ENCODE peak calls at places on chromosomes 2 and 18, in nine cellular contexts. G is hepatocyte, D is fibroblast of lung, L is astrocyte, C is GM23248, F is neuronal stem cell, I is PC-9, R is H1, Z is mammary epithelial cell. Y is an unnamed sample.

GRCh38 chr2:129375587-129375986 is 603.9 kb upstream of the RAB6C start:
- DNase-seq in L (no peak), Z (no peak), D (no peak), R (no peak), G (no peak), C (no peak), I (no peak), F (no peak), Y (no peak)

GRCh38 chr2:189412330-189412953 is 28.8 kb upstream of the WDR75 start:
- DNase-seq in G (peak), L (peak), D (peak), F (peak), C (peak), Z (no peak), I (peak), R (no peak), Y (peak)

GRCh38 chr18:47986724-47987455 is 56.4 kb upstream of the SMAD2 start:
- DNase-seq in C (no peak), F (no peak), I (no peak), G (no peak), Z (no peak), L (no peak), D (peak), R (no peak), Y (no peak)

GRCh38 chr2:222174450-222174849 is 124.3 kb downstream of the PAX3 start:
- DNase-seq in Z (no peak), R (peak), F (no peak), C (no peak), I (no peak), L (no peak), D (no peak), G (no peak), Y (no peak)

GRCh38 chr18:76428396-76429261 is 66.4 kb downstream of the ZNF516 start:
- DNase-seq in D (peak), C (peak), L (no peak), I (no peak), F (no peak), Z (no peak), R (no peak), G (no peak), Y (no peak)

GRCh38 chr2:190545756-190546385 is 11.3 kb upstream of the NEMP2 start:
- DNase-seq in D (peak), L (peak), F (no peak), R (no peak), G (no peak), Z (peak), I (no peak), C (no peak), Y (no peak)

GRCh38 chr2:235616846-235617245 is 123.0 kb downstream of the AGAP1 start:
- DNase-seq in G (no peak), L (no peak), I (no peak), D (no peak), Z (no peak), R (no peak), F (no peak), C (peak), Y (peak)

GRCh38 chr2:212665948-212666347 is 127.3 kb upstream of the ERBB4 start:
- DNase-seq in R (no peak), L (no peak), I (no peak), G (no peak), C (peak), F (no peak), Z (no peak), D (peak), Y (no peak)

GRCh38 chr2:151200844-151201243 is 60.8 kb downstream of the RBM43 start:
- DNase-seq in C (no peak), L (no peak), G (no peak), D (no peak), I (no peak), F (no peak), R (no peak), Z (no peak), Y (no peak)

GRCh38 chr2:237967463-237967871 is 653 bp downstream of the UBE2F start:
- DNase-seq in D (peak), Z (peak), C (peak), L (no peak), F (no peak), G (peak), R (no peak), I (peak), Y (peak)

DNA sequence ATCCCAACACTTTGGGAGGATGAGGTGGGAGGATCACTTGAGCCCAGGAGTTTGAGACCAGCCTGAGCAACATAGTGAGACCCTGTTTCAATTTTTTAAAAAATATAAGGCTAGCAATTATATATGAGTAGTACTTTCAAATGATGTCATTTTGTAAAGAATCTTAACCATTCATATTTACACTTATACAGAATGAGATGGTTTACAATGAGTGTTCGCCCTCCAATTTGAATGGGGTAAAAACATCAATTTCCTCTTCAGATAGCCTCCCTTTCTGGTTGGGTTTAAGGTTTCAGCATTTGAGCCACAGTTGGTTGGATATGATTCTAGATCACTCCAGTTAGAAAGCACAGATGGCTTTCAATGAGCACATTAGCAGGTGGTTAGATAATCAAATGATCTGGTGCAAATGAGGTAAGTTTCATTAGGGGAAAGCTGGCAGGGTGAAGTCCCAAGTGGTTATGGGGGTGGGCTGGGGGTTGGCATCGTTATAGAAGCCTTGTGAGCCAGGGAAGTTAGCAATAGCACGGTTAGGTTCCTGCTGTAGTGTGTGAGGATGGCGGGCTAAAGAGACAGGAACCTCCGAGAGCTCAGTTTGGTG is 63.9 kb downstream of the TRPM8 start:
- DNase-seq in G (no peak), R (no peak), Z (no peak), F (no peak), I (no peak), D (no peak), C (no peak), L (no peak), Y (no peak)
- H2AFZ ChIP-seq in G (no peak), R (no peak), Z (peak), F (no peak), I (no peak), D (no peak), C (no peak), L (no peak), Y (no peak)

GRCh38 chr2:112996635-112997034 is 8.6 kb upstream of the IL36A start:
- DNase-seq in F (no peak), Z (no peak), D (no peak), C (no peak), R (no peak), G (no peak), L (no peak), I (no peak), Y (no peak)
- H2AFZ ChIP-seq in F (no peak), Z (no peak), D (no peak), C (no peak), R (no peak), G (no peak), L (no peak), I (no peak), Y (no peak)

GRCh38 chr2:100182494-100183355 is 40.3 kb upstream of the AFF3 start:
- DNase-seq in Z (no peak), C (peak), D (no peak), I (no peak), L (no peak), G (no peak), R (no peak), F (peak), Y (no peak)
- H2AFZ ChIP-seq in Z (no peak), C (no peak), D (no peak), I (no peak), L (peak), G (no peak), R (no peak), F (peak), Y (no peak)

GRCh38 chr2:85933753-85934594 is 45.2 kb upstream of the ST3GAL5 start:
- DNase-seq in F (no peak), Z (peak), G (peak), R (no peak), I (peak), L (peak), D (peak), C (peak), Y (peak)
- H2AFZ ChIP-seq in F (no peak), Z (peak), G (no peak), R (no peak), I (peak), L (no peak), D (no peak), C (peak), Y (peak)

GRCh38 chr2:8661235-8661634 is 20.6 kb upstream of the ID2 start:
- DNase-seq in R (no peak), C (no peak), F (no peak), I (no peak), D (no peak), G (no peak), L (no peak), Z (no peak), Y (no peak)
- H2AFZ ChIP-seq in R (no peak), C (peak), F (peak), I (no peak), D (no peak), G (no peak), L (no peak), Z (no peak), Y (no peak)

GRCh38 chr2:206445948-206446347 is 2.6 kb downstream of the ADAM23 start:
- DNase-seq in Z (no peak), L (no peak), F (no peak), C (no peak), R (no peak), G (no peak), D (no peak), I (no peak), Y (no peak)

GRCh38 chr2:206442854-206443734 is at the start of gene ADAM23:
- DNase-seq in C (peak), Z (peak), F (peak), L (peak), I (peak), R (peak), D (peak), G (peak), Y (peak)

GRCh38 chr2:206438196-206438727 is 5.1 kb upstream of the ADAM23 start:
- DNase-seq in C (no peak), F (no peak), L (no peak), D (no peak), G (no peak), R (no peak), I (no peak), Z (no peak), Y (no peak)

GRCh38 chr2:206442516-206442853 is 847 bp upstream of the ADAM23 start:
- DNase-seq in D (no peak), L (no peak), G (no peak), I (no peak), R (no peak), F (no peak), Z (no peak), C (no peak), Y (no peak)

DNA sequence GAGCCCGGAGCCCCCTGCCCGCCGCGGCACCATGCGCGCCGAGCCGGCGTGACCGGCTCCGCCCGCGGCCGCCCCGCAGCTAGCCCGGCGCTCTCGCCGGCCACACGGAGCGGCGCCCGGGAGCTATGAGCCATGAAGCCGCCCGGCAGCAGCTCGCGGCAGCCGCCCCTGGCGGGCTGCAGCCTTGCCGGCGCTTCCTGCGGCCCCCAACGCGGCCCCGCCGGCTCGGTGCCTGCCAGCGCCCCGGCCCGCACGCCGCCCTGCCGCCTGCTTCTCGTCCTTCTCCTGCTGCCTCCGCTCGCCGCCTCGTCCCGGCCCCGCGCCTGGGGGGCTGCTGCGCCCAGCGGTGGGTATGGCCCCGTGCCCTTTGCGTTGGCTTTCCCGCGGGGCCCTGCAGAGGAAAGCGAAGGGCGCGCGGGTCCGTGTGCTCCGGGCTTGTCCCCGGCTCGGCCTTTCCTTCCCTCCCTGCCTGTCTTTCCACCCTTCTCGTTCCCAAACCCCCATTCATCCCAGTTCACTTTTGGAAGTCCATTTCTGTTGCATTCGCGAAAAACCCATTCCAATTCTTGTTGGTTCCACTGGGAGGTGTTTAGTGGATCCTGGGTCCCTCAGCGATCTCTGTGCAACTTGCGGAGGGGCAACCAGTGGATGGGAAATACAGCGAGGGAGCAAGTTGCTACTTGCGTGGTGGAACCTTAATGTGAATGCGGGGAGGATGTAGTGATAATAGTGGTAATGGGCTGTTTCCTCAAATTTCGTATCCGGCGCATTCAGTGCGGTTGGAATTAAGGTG is 599 bp downstream of the ADAM23 start:
- DNase-seq in F (peak), R (no peak), L (peak), G (peak), I (peak), D (peak), Z (peak), C (peak), Y (peak)
- H2AFZ ChIP-seq in F (peak), R (peak), L (peak), G (peak), I (peak), D (peak), Z (peak), C (peak), Y (peak)

DNA sequence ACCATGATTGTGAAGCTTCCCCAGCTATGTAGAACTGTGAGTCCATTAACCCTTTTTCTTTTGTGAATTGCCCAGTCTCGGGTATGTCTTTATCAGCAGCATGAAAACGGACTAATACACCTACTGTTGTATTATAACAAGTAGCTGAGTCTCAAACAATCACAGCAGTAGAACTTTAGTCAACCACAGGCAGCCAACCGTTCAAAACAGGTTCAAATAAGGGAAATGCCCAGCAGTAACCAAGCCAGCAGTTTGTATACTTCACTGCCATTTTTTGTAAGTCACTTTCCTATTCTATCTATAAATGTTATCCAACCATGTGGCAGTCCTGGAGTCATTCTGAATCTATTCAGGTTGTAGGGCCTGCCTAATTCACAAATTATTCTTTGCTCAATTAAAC is 1560.6 kb upstream of the SLC39A10 start:
- DNase-seq in G (no peak), Z (no peak), D (no peak), L (no peak), F (no peak), I (no peak), C (no peak), R (no peak), Y (no peak)
- H2AFZ ChIP-seq in G (no peak), Z (no peak), D (no peak), L (no peak), F (no peak), I (no peak), C (no peak), R (peak), Y (no peak)

GRCh38 chr18:45559258-45559657 is 56.0 kb upstream of the SLC14A2 start:
- DNase-seq in R (no peak), I (no peak), G (no peak), L (no peak), C (no peak), F (no peak), D (no peak), Z (no peak), Y (no peak)

GRCh38 chr18:45554070-45554767 is 61.1 kb upstream of the SLC14A2 start:
- DNase-seq in R (no peak), F (no peak), Z (no peak), L (no peak), G (no peak), I (no peak), C (no peak), D (no peak), Y (no peak)

GRCh38 chr18:45557296-45557695 is 58.0 kb upstream of the SLC14A2 start:
- DNase-seq in D (peak), I (no peak), F (no peak), Z (peak), G (no peak), R (no peak), C (peak), L (no peak), Y (no peak)

GRCh38 chr18:45557779-45558178 is 57.5 kb upstream of the SLC14A2 start:
- DNase-seq in Z (no peak), G (no peak), D (no peak), C (no peak), F (no peak), L (no peak), I (no peak), R (no peak), Y (no peak)

GRCh38 chr18:45556217-45556616 is 59.1 kb upstream of the SLC14A2 start:
- DNase-seq in L (no peak), I (no peak), F (no peak), R (no peak), C (no peak), G (no peak), Z (no peak), D (no peak), Y (no peak)
- H2AFZ ChIP-seq in L (no peak), I (no peak), F (no peak), R (no peak), C (no peak), G (no peak), Z (no peak), D (no peak), Y (no peak)

GRCh38 chr2:230614040-230614439 is 98.6 kb upstream of the CAB39 start:
- DNase-seq in G (no peak), L (no peak), R (no peak), Z (no peak), I (no peak), F (no peak), D (no peak), C (no peak), Y (no peak)
- H2AFZ ChIP-seq in G (no peak), L (no peak), R (no peak), Z (no peak), I (no peak), F (no peak), D (no peak), C (no peak), Y (no peak)

DNA sequence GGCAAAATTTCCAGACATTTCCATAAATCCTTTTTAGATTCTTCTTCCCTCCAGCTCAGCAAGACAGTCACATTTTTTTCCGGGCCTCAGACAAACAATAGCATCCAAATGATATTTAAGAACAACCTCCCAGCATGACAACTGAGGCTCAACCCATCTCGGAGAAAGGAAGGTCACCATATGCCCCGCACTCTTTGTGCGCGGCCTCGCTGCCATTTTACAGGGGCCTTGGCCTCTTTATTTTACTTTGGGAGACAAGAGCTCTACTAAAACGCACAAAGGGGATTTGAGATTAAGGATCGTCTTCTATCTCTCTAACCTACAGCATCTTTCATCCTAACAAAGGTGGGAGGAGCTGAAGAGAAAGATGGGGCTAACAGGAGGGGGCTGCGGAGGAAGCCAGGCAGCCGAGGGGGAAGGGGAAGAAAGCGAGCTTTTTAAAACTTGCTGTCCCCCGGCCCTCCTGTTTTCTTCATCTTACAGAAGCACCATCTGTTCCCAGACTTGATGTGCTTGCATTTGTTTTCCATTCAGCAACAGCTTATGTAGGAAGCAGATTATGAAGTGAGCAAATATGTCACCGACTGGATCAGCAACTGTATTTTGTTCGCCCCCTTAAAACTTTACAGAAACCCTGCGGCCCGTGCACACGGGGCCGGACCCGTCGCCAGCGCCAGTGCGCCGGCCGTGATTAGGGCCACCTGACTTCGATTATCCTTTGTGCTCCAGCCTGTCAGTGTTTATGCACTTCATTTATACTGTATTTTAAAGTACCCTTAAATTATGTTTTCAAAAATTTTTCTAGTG is 61.2 kb downstream of the CDCA7 start:
- DNase-seq in F (peak), R (no peak), I (no peak), G (no peak), D (no peak), Z (no peak), C (no peak), L (no peak), Y (no peak)
- H2AFZ ChIP-seq in F (peak), R (peak), I (no peak), G (no peak), D (no peak), Z (no peak), C (no peak), L (no peak), Y (no peak)

Y was measured in osteoblast.